ENCODE peak calls at places on chromosomes 16 and 17, in nine cellular contexts. V is AG10803, C is prostate gland, A is stomach, S is psoas muscle, R is cardiac muscle cell, Q is Panc1, W is ascending aorta, D is BJ. I is an unnamed sample.

GRCh38 chr17:79997004-79997673 is 38.5 kb downstream of the TBC1D16 start:
- DNase-seq in V (no peak), C (no peak), A (no peak), S (no peak), R (no peak), Q (no peak), W (peak; percentile 67), D (no peak), I (no peak)

GRCh38 chr17:50056217-50056960 is 479 bp downstream of the ITGA3 start:
- DNase-seq in V (peak; percentile 63), C (peak; percentile 74), A (peak; percentile 76), S (peak; percentile 48), R (peak; percentile 86), Q (no peak), W (peak; percentile 80), D (no peak), I (peak; percentile 68)

GRCh38 chr17:19304209-19304608 is 58.3 kb downstream of the B9D1 start:
- DNase-seq in V (peak; percentile 46), C (no peak), A (peak; percentile 53), S (peak; percentile 21), R (no peak), Q (no peak), W (peak; percentile 72), D (no peak), I (peak; percentile 51)

GRCh38 chr17:81021531-81022370 is 13.2 kb upstream of the BAIAP2 start:
- DNase-seq in V (no peak), C (no peak), A (no peak), S (no peak), R (no peak), Q (no peak), W (no peak), D (no peak), I (no peak)

GRCh38 chr17:8147141-8147804 is 4.9 kb downstream of the PER1 start:
- DNase-seq in V (no peak), C (no peak), A (no peak), S (peak; percentile 6), R (no peak), Q (no peak), W (peak; percentile 66), D (no peak), I (no peak)

GRCh38 chr16:61780161-61780560 is 256.1 kb downstream of the CDH8 start:
- DNase-seq in V (no peak), C (no peak), A (no peak), S (no peak), R (no peak), Q (no peak), W (no peak), D (no peak), I (no peak)

GRCh38 chr17:16989230-16989952 is 17.5 kb upstream of the TNFRSF13B start:
- DNase-seq in V (no peak), C (no peak), A (no peak), S (no peak), R (no peak), Q (no peak), W (no peak), D (no peak), I (no peak)

GRCh38 chr17:82957961-82958491 is 118.2 kb upstream of the ZNF750 start:
- DNase-seq in V (no peak), C (no peak), A (peak; percentile 22), S (peak; percentile 10), R (no peak), Q (no peak), W (no peak), D (no peak), I (no peak)

GRCh38 chr16:6857575-6857974 is 475.1 kb upstream of the RBFOX1 start:
- DNase-seq in V (no peak), C (no peak), A (no peak), S (no peak), R (no peak), Q (no peak), W (no peak), D (no peak), I (no peak)

GRCh38 chr17:27473190-27473747 is 17.0 kb downstream of the KSR1 start:
- DNase-seq in V (no peak), C (no peak), A (no peak), S (no peak), R (no peak), Q (no peak), W (no peak), D (no peak), I (no peak)

GRCh38 chr16:53515811-53516210 is 12.8 kb upstream of the AKTIP start:
- DNase-seq in V (no peak), C (no peak), A (no peak), S (no peak), R (no peak), Q (no peak), W (no peak), D (no peak), I (no peak)

GRCh38 chr17:27491713-27492190 is 35.5 kb downstream of the KSR1 start:
- DNase-seq in V (no peak), C (no peak), A (no peak), S (no peak), R (peak; percentile 49), Q (no peak), W (no peak), D (no peak), I (no peak)

GRCh38 chr16:14548933-14549788 is 80.9 kb downstream of the PARN start:
- DNase-seq in V (no peak), C (no peak), A (no peak), S (no peak), R (no peak), Q (no peak), W (no peak), D (no peak), I (no peak)

GRCh38 chr16:89232107-89232506 is 14.6 kb downstream of the ZNF778 start:
- DNase-seq in V (no peak), C (no peak), A (no peak), S (no peak), R (no peak), Q (no peak), W (no peak), D (no peak), I (no peak)

GRCh38 chr16:67563708-67564468 is 1.6 kb downstream of the CTCF start:
- DNase-seq in V (peak; percentile 81), C (peak; percentile 54), A (peak; percentile 46), S (peak; percentile 63), R (peak; percentile 35), Q (no peak), W (peak; percentile 85), D (no peak), I (peak; percentile 82)

GRCh38 chr17:2691965-2692780 is 19.4 kb downstream of the CLUH start:
- DNase-seq in V (no peak), C (no peak), A (no peak), S (no peak), R (no peak), Q (no peak), W (peak; percentile 62), D (no peak), I (no peak)

GRCh38 chr16:51343411-51343810 is 192.3 kb upstream of the SALL1 start:
- DNase-seq in V (no peak), C (no peak), A (no peak), S (no peak), R (no peak), Q (no peak), W (no peak), D (no peak), I (no peak)

GRCh38 chr17:58284613-58285421 is 4.1 kb upstream of the MPO start:
- DNase-seq in V (no peak), C (no peak), A (no peak), S (no peak), R (no peak), Q (no peak), W (no peak), D (no peak), I (no peak)

GRCh38 chr17:69810326-69811035 is 264.5 kb upstream of the KCNJ16 start:
- DNase-seq in V (no peak), C (no peak), A (no peak), S (no peak), R (no peak), Q (no peak), W (no peak), D (no peak), I (no peak)

GRCh38 chr17:81666092-81666341 is 388 bp downstream of the OXLD1 start:
- DNase-seq in V (peak; percentile 18), C (no peak), A (no peak), S (no peak), R (peak; percentile 81), Q (no peak), W (no peak), D (no peak), I (no peak)

GRCh38 chr17:59561042-59561441 is 4.4 kb upstream of the DHX40 start:
- DNase-seq in V (peak; percentile 8), C (no peak), A (no peak), S (no peak), R (peak; percentile 5), Q (no peak), W (no peak), D (no peak), I (peak; percentile 13)

GRCh38 chr17:78849026-78849425 is 8.4 kb upstream of the USP36 start:
- DNase-seq in V (no peak), C (no peak), A (no peak), S (no peak), R (no peak), Q (no peak), W (no peak), D (no peak), I (no peak)
- H3K4me3 ChIP-seq in V (no peak overlapping the region), C (no peak overlapping the region), A (no peak overlapping the region), S (no peak overlapping the region), R (no peak overlapping the region), Q (no peak overlapping the region), W (no peak overlapping the region), D (no peak overlapping the region), I (no peak overlapping the region)

GRCh38 chr16:58515871-58516767 is 802 bp downstream of the SETD6 start:
- DNase-seq in V (no peak), C (no peak), A (peak; percentile 70), S (peak; percentile 38), R (peak; percentile 37), Q (no peak), W (no peak), D (no peak), I (peak; percentile 5)
- TF ChIP-seq CTCF in V (no peak), C (peak; percentile 2), A (no peak), S (no peak), R (no peak), Q (peak; percentile 8), W (no peak), D (no peak), I (no peak)

DNA sequence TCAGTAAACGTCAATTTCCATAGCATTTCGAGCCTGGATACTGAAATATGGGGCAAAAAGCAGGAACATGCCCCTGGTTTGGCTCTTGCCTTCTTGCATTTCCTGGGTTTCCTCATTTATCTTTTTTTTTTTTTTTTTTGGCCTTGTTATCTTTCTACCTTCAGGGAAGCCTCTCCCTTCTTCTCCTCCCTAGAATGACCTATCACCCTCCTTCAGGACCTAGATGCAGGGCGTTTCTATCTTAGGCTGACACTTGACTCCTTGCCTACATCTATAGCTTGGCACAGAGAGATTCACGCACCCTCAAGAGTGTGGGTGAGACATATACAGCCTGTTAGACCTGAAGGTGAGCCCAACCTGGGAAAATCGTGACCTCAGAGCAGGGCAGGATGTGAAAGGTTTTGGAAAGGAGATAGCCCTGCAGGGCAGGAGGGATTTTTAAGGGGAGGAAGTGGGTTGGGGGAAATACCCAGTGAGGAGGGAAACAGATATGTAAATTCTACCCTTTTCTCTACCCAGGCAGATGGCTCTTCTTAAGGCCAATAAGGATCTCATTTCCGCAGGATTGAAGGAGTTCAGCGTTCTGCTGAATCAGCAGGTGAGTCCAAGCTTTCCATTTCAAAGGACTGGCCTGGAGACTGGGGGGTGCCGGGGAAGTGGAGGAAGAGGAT is at the start of gene AHSP:
- DNase-seq in V (no peak), C (no peak), A (no peak), S (no peak), R (no peak), Q (no peak), W (no peak), D (no peak), I (no peak)
- H3K4me3 ChIP-seq in V (peak within 1 kb of the TSS; percentile 53), C (no peak within 1 kb of the TSS), A (no peak within 1 kb of the TSS), S (peak within 1 kb of the TSS; percentile 47), R (no peak within 1 kb of the TSS), Q (no peak within 1 kb of the TSS), W (peak within 1 kb of the TSS; percentile 68), D (peak within 1 kb of the TSS; percentile 34), I (no peak within 1 kb of the TSS)

GRCh38 chr16:555528-556478 is 4.4 kb upstream of the PRR35 start:
- DNase-seq in V (no peak), C (no peak), A (no peak), S (no peak), R (no peak), Q (no peak), W (no peak), D (no peak), I (no peak)
- TF ChIP-seq CTCF in V (no peak), C (no peak), A (no peak), S (no peak), R (no peak), Q (peak; percentile 41), W (no peak), D (no peak), I (no peak)

I was measured in cardiac fibroblast.